ENCODE peak calls at places on chromosomes 2 and 18, in six cellular contexts. One of them, this sample, is unnamed.

GRCh38 chr18:7567487-7568425 is 640 bp downstream of the PTPRM start:
- DNase-seq in mucosa of descending colon: peak; percentile 31
- DNase-seq in HCT116: no peak
- DNase-seq in stomach: peak; percentile 52
- DNase-seq in gastrocnemius medialis: peak; percentile 61
- DNase-seq in IMR-90: peak; percentile 64
- DNase-seq in this sample: no peak

GRCh38 chr2:46914578-46915230 is 902 bp downstream of the MCFD2 start:
- DNase-seq in mucosa of descending colon: no peak
- DNase-seq in HCT116: no peak
- DNase-seq in stomach: no peak
- DNase-seq in gastrocnemius medialis: no peak
- DNase-seq in IMR-90: no peak
- DNase-seq in this sample: no peak

GRCh38 chr2:21382980-21383520 is 259.3 kb downstream of the TDRD15 start:
- DNase-seq in mucosa of descending colon: no peak
- DNase-seq in HCT116: no peak
- DNase-seq in stomach: no peak
- DNase-seq in gastrocnemius medialis: no peak
- DNase-seq in IMR-90: no peak
- DNase-seq in this sample: no peak

GRCh38 chr2:145617906-145618305 is 1098.0 kb upstream of the ZEB2 start:
- DNase-seq in mucosa of descending colon: no peak
- DNase-seq in HCT116: no peak
- DNase-seq in stomach: no peak
- DNase-seq in gastrocnemius medialis: no peak
- DNase-seq in IMR-90: peak; percentile 68
- DNase-seq in this sample: no peak

GRCh38 chr2:132670961-132671781 is 1.2 kb upstream of the LYPD1 start:
- DNase-seq in mucosa of descending colon: no peak
- DNase-seq in HCT116: peak; percentile 27
- DNase-seq in stomach: no peak
- DNase-seq in gastrocnemius medialis: no peak
- DNase-seq in IMR-90: peak; percentile 97
- DNase-seq in this sample: peak; percentile 84

GRCh38 chr2:618591-618990 is 58.6 kb downstream of the TMEM18 start:
- DNase-seq in mucosa of descending colon: no peak
- DNase-seq in HCT116: no peak
- DNase-seq in stomach: no peak
- DNase-seq in gastrocnemius medialis: no peak
- DNase-seq in IMR-90: no peak
- DNase-seq in this sample: no peak

GRCh38 chr2:29166237-29166630 is 51.0 kb downstream of the CLIP4 start:
- DNase-seq in mucosa of descending colon: no peak
- DNase-seq in HCT116: no peak
- DNase-seq in stomach: no peak
- DNase-seq in gastrocnemius medialis: no peak
- DNase-seq in IMR-90: peak; percentile 15
- DNase-seq in this sample: no peak

GRCh38 chr18:57748770-57749603 is 54.1 kb downstream of the ATP8B1 start:
- DNase-seq in mucosa of descending colon: peak; percentile 60
- DNase-seq in HCT116: no peak
- DNase-seq in stomach: peak; percentile 42
- DNase-seq in gastrocnemius medialis: no peak
- DNase-seq in IMR-90: peak; percentile 69
- DNase-seq in this sample: no peak

GRCh38 chr18:36326771-36327170 is 29.3 kb downstream of the FHOD3 start:
- DNase-seq in mucosa of descending colon: no peak
- DNase-seq in HCT116: no peak
- DNase-seq in stomach: no peak
- DNase-seq in gastrocnemius medialis: no peak
- DNase-seq in IMR-90: no peak
- DNase-seq in this sample: no peak

GRCh38 chr2:10408649-10409579 is 39.2 kb downstream of the ODC1 start:
- DNase-seq in mucosa of descending colon: peak; percentile 91
- DNase-seq in HCT116: peak; percentile 79
- DNase-seq in stomach: peak; percentile 93
- DNase-seq in gastrocnemius medialis: peak; percentile 77
- DNase-seq in IMR-90: peak; percentile 64
- DNase-seq in this sample: no peak

GRCh38 chr18:79928563-79928960 is 22.9 kb downstream of the SLC66A2 start:
- DNase-seq in mucosa of descending colon: no peak
- DNase-seq in HCT116: no peak
- DNase-seq in stomach: peak; percentile 5
- DNase-seq in gastrocnemius medialis: no peak
- DNase-seq in IMR-90: no peak
- DNase-seq in this sample: no peak
- H3K9me3 ChIP-seq in mucosa of descending colon: peaks cover 34% of the 10 kb centered on the region
- H3K9me3 ChIP-seq in HCT116: peaks cover 16% of the 10 kb centered on the region
- H3K9me3 ChIP-seq in stomach: peaks cover 47% of the 10 kb centered on the region
- H3K9me3 ChIP-seq in gastrocnemius medialis: no peaks in the 10 kb centered on the region
- H3K9me3 ChIP-seq in IMR-90: peaks cover 17% of the 10 kb centered on the region
- H3K9me3 ChIP-seq in this sample: peaks cover 35% of the 10 kb centered on the region

DNA sequence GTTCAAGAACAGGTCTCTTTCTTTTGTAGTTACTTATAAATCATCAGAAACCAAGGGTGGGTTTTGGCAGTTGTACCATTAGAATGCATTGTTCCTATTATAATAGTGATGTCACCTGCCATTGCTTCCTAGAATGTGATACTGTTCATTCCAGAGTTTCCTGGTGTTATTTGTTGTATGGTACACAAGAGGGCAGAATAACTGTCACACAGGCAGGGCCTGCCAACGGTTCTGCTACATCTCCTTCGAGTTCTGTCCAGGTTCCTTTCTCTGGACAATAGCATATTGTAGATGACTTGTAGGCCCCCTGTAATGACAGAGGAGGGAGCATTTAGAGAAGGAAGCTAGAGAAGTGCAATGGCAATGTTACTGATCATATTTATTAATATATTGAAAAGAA is 98.3 kb downstream of the KLHL14 start:
- DNase-seq in mucosa of descending colon: no peak
- DNase-seq in HCT116: no peak
- DNase-seq in stomach: no peak
- DNase-seq in gastrocnemius medialis: no peak
- DNase-seq in IMR-90: no peak
- DNase-seq in this sample: no peak
- TF ChIP-seq CTCF in mucosa of descending colon: no peak
- TF ChIP-seq CTCF in HCT116: peak; percentile 29
- TF ChIP-seq CTCF in stomach: no peak
- TF ChIP-seq CTCF in gastrocnemius medialis: no peak
- TF ChIP-seq CTCF in IMR-90: no peak
- TF ChIP-seq CTCF in this sample: peak; percentile 2

DNA sequence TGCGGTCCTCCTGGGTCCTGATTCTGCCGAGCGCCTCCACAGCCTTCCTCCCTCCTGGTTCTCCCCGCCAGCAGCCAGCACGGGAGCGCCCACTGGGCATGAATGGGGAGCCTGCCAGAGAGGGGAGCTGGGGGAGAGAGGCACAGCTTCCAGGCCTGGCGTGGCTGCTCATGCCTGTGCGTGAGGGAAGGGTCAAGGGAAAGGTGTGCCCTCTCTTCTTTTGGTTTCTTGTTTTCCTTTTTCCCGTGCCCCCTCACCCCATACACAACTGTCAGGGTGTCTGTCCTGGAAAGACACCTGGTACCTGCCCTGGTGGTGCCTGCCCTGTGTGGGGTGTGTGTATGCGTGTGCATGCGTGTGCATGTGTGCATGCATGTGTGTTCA is 4.7 kb upstream of the NEURL3 start:
- DNase-seq in mucosa of descending colon: no peak
- DNase-seq in HCT116: no peak
- DNase-seq in stomach: no peak
- DNase-seq in gastrocnemius medialis: no peak
- DNase-seq in IMR-90: no peak
- DNase-seq in this sample: no peak
- H3K4me3 ChIP-seq in mucosa of descending colon: no peak overlapping the region
- H3K4me3 ChIP-seq in HCT116: no peak overlapping the region
- H3K4me3 ChIP-seq in stomach: no peak overlapping the region
- H3K4me3 ChIP-seq in gastrocnemius medialis: no peak overlapping the region
- H3K4me3 ChIP-seq in IMR-90: no peak overlapping the region
- H3K4me3 ChIP-seq in this sample: no peak overlapping the region

GRCh38 chr18:78623142-78623541 is 356.5 kb upstream of the SALL3 start:
- DNase-seq in mucosa of descending colon: no peak
- DNase-seq in HCT116: no peak
- DNase-seq in stomach: no peak
- DNase-seq in gastrocnemius medialis: no peak
- DNase-seq in IMR-90: no peak
- DNase-seq in this sample: no peak
- H3K9me3 ChIP-seq in mucosa of descending colon: no peaks in the 10 kb centered on the region
- H3K9me3 ChIP-seq in HCT116: peaks cover 3% of the 10 kb centered on the region
- H3K9me3 ChIP-seq in stomach: no peaks in the 10 kb centered on the region
- H3K9me3 ChIP-seq in gastrocnemius medialis: no peaks in the 10 kb centered on the region
- H3K9me3 ChIP-seq in IMR-90: peaks cover 55% of the 10 kb centered on the region
- H3K9me3 ChIP-seq in this sample: peaks cover 66% of the 10 kb centered on the region

DNA sequence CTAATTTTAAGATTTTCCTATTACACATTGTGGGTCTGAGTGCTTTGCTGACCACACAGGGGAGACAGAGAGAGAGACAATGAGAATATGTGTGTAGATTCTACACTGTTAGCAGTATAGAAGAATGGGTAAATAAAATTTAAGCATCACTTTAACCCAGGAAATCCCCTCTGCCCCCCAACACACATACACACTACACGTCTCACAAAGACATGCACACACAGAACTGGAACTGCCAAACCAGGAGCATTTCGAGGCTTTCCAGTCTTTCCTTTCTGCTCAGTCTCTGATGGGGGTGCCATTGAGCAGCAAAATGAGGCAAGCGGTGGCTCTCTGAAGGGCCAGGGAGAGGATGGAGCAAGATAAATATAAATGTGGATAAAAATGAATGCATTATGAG is 2.5 kb downstream of the MERTK start:
- DNase-seq in mucosa of descending colon: peak; percentile 52
- DNase-seq in HCT116: no peak
- DNase-seq in stomach: peak; percentile 36
- DNase-seq in gastrocnemius medialis: no peak
- DNase-seq in IMR-90: peak; percentile 38
- DNase-seq in this sample: no peak
- TF ChIP-seq CTCF in mucosa of descending colon: peak; percentile 16
- TF ChIP-seq CTCF in HCT116: peak; percentile 37
- TF ChIP-seq CTCF in stomach: peak; percentile 20
- TF ChIP-seq CTCF in gastrocnemius medialis: no peak
- TF ChIP-seq CTCF in IMR-90: peak; percentile 29
- TF ChIP-seq CTCF in this sample: peak; percentile 45

DNA sequence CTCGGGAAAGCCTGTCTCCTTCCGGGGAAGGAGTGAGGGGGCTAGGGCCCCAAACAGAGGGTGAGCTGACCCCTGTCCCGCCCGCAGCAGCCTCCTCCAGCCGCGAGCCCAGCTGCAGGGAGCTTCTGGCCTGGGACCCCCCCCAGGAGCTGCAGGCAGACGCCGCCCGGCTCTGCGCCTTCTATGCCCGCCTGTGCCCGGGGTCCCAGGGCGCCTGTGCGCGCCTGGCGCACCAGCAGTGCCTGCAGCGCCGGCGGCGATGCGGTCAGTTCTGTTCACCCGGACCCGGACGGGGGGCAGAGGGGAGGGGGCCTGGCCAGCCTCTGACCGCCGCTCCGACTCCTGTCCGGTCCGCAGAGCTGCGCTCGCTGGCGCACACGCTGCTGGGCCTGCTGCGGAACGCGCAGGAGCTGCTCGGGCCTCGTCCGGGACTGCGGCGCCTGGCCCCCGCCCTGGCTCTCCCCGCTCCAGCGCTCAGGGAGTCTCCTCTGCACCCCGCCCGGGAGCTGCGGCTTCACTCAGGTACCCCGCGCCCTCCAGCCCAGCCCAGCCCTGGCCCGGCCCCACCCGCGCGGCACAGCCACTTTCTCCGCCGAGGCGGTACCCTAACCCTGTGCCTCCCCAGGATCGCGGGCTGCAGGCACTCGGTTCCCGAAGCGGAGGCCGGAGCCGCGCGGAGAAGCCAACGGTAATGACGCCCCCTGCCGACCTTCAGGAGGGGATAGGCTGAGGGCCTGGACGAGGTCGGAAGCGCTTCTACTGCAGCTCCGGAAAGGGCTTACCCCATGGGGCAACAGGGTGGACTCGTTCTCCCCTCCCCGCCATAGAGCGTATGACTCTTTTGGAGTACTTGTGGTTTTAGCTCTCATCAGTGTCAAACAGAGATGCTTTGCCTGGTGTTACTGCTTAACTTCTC is 2.0 kb upstream of the CHRND start:
- DNase-seq in mucosa of descending colon: no peak
- DNase-seq in HCT116: no peak
- DNase-seq in stomach: peak; percentile 32
- DNase-seq in gastrocnemius medialis: peak; percentile 63
- DNase-seq in IMR-90: peak; percentile 5
- DNase-seq in this sample: no peak
- H3K4me3 ChIP-seq in mucosa of descending colon: no peak overlapping the region
- H3K4me3 ChIP-seq in HCT116: peak overlapping the region; percentile 16
- H3K4me3 ChIP-seq in stomach: peak overlapping the region; percentile 34
- H3K4me3 ChIP-seq in gastrocnemius medialis: peak overlapping the region; percentile 63
- H3K4me3 ChIP-seq in IMR-90: no peak overlapping the region
- H3K4me3 ChIP-seq in this sample: no peak overlapping the region

DNA sequence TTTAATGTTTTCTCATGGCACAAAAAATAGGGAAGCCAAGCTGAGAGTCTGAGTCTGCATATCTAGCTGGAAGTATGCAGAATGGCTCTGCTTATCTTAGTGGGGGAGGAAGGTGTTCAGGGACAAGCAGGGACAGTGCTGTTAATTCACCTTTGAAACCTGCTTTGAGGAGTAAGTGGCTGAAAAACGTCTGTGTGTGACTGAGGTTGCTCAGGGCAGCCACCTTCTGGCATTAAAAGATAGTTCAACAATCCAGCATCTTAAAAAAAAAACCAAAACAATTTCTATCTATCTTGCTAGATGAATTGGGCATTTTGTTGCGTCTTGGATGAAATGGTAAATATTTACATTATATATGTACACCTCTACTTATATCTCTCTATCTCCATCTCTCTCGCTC is 2.0 kb upstream of the TRPM8 start:
- DNase-seq in mucosa of descending colon: peak; percentile 5
- DNase-seq in HCT116: no peak
- DNase-seq in stomach: no peak
- DNase-seq in gastrocnemius medialis: no peak
- DNase-seq in IMR-90: peak; percentile 3
- DNase-seq in this sample: no peak
- H3K9me3 ChIP-seq in mucosa of descending colon: no peaks in the 10 kb centered on the region
- H3K9me3 ChIP-seq in HCT116: no peaks in the 10 kb centered on the region
- H3K9me3 ChIP-seq in stomach: no peaks in the 10 kb centered on the region
- H3K9me3 ChIP-seq in gastrocnemius medialis: no peaks in the 10 kb centered on the region
- H3K9me3 ChIP-seq in IMR-90: no peaks in the 10 kb centered on the region
- H3K9me3 ChIP-seq in this sample: no peaks in the 10 kb centered on the region

GRCh38 chr2:200968735-200969134 is 5.3 kb upstream of the ORC2 start:
- DNase-seq in mucosa of descending colon: no peak
- DNase-seq in HCT116: no peak
- DNase-seq in stomach: no peak
- DNase-seq in gastrocnemius medialis: no peak
- DNase-seq in IMR-90: no peak
- DNase-seq in this sample: no peak
- TF ChIP-seq CTCF in mucosa of descending colon: no peak
- TF ChIP-seq CTCF in HCT116: no peak
- TF ChIP-seq CTCF in stomach: no peak
- TF ChIP-seq CTCF in gastrocnemius medialis: no peak
- TF ChIP-seq CTCF in IMR-90: no peak
- TF ChIP-seq CTCF in this sample: no peak